ENCODE peak calls at places on chromosomes 4 and X, in four cellular contexts. R is H1, V is K562, T is HepG2. A is an unnamed sample.

GRCh38 chr4:36218121-36218520 is 26.2 kb downstream of the ARAP2 start:
- DNase-seq in R (no peak), V (no peak), T (no peak), A (no peak)

GRCh38 chr4:2829321-2829932 is 14.2 kb upstream of the ADD1 start:
- DNase-seq in R (no peak), V (no peak), T (no peak), A (no peak)

GRCh38 chr4:185143596-185143969 is 517 bp downstream of the SLC25A4 start:
- DNase-seq in R (no peak), V (peak), T (peak), A (no peak)

GRCh38 chrX:69991685-69992084 is 58.1 kb downstream of the AWAT2 start:
- DNase-seq in R (no peak), V (no peak), T (no peak), A (no peak)

GRCh38 chr4:88522702-88523324 is 763 bp downstream of the PYURF start:
- DNase-seq in R (no peak), V (peak), T (peak), A (peak)

GRCh38 chr4:187236491-187236890 is 512.8 kb upstream of the FAT1 start:
- DNase-seq in R (no peak), V (no peak), T (no peak), A (peak)

GRCh38 chr4:11428161-11428700 is 463 bp downstream of the HS3ST1 start:
- DNase-seq in R (no peak), V (no peak), T (no peak), A (peak)

GRCh38 chr4:134773497-134774000 is 572.0 kb upstream of the PABPC4L start:
- DNase-seq in R (no peak), V (no peak), T (no peak), A (no peak)

GRCh38 chr4:89277412-89277811 is 30.2 kb downstream of the GPRIN3 start:
- DNase-seq in R (no peak), V (no peak), T (no peak), A (no peak)

GRCh38 chrX:130118396-130118795 is 8.1 kb upstream of the ELF4 start:
- DNase-seq in R (no peak), V (no peak), T (no peak), A (no peak)

GRCh38 chr4:5753766-5754528 is 42.9 kb downstream of the EVC start:
- DNase-seq in R (no peak), V (no peak), T (no peak), A (peak)

GRCh38 chr4:163679189-163679588 is 184.7 kb downstream of the TMA16 start:
- DNase-seq in R (no peak), V (no peak), T (peak), A (peak)

GRCh38 chr4:110412354-110412753 is 63.6 kb upstream of the ENPEP start:
- DNase-seq in R (no peak), V (no peak), T (no peak), A (no peak)

GRCh38 chr4:24753519-24753918 is 41.9 kb upstream of the SOD3 start:
- DNase-seq in R (no peak), V (no peak), T (no peak), A (peak)

GRCh38 chrX:17377795-17378194 is 2.8 kb downstream of the NHS start:
- DNase-seq in R (no peak), V (no peak), T (no peak), A (peak)

GRCh38 chr4:142752331-142752830 is 93.7 kb downstream of the INPP4B start:
- DNase-seq in R (no peak), V (no peak), T (no peak), A (no peak)

GRCh38 chr4:41323186-41323585 is 66.5 kb downstream of the UCHL1 start:
- DNase-seq in R (no peak), V (no peak), T (no peak), A (no peak)

GRCh38 chr4:51885371-51885770 is 42.4 kb downstream of the DCUN1D4 start:
- DNase-seq in R (no peak), V (peak), T (peak), A (peak)
- TF ChIP-seq PHF8 in R (no peak), V (no peak), T (no peak), A (no peak)

DNA sequence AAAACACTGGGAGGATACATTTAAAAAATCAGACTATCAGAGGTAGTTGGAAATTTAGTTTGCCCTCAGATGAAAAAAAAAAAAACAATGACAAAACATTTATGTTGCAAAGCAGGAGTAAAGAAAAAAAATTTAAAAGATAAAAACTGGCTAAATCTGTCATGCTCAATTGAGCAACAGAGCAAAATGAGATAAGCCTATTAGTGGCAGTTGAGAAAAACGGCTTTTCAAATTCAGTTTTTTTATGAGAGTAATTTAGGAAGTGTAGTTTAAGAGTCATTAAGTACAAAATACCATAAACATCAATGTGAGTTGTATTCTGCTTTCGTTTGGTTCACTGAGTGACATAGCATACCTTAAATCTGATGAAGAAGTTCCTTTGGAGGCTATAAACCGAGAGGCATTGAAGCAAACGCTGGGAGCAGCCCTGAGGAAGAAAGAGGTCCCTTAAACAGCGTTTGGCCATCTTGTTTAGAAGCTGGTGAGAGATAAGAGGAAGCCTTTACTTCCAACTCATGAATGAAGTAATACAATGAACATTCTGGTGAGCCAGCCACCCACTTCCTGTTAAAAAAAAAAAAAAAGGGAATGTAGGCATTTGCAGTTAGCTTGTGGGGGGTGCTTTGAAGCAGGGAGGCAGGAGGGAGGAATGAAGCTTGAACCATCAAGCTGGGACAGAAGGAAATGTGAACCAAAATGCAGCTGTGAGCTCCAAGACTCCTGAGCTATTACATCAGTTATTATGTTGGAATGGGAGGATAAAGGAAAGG is 132.3 kb downstream of the ZNF330 start:
- DNase-seq in R (no peak), V (peak), T (no peak), A (no peak)
- TF ChIP-seq PHF8 in R (no peak), V (no peak), T (no peak), A (no peak)

GRCh38 chr4:183136880-183137279 is 37.8 kb downstream of the WWC2 start:
- DNase-seq in R (no peak), V (no peak), T (no peak), A (no peak)
- TF ChIP-seq PHF8 in R (no peak), V (no peak), T (no peak), A (no peak)

GRCh38 chr4:107719211-107719926 is 665 bp downstream of the PAPSS1 start:
- DNase-seq in R (no peak), V (peak), T (peak), A (no peak)
- TF ChIP-seq PHF8 in R (no peak), V (no peak), T (no peak), A (peak)

DNA sequence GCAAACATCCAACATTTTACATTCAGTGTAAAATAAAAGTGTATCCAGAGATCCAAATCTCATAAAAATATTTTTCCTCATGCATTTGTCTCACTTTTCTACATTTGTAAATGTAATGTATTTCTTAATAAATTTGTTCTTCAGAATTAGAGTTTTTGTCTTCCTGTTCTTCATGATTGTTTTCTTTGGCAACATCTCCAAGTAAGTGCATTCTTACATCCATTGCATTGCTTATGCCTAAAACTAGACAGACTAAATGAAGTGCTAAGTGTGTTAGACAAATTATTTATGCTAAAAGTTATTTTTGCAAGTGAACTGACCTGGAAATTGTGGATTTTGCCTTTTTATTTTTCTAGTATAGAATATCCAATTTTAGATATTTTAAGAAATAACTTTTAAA is 142.2 kb downstream of the PCDH18 start:
- DNase-seq in R (no peak), V (no peak), T (no peak), A (no peak)
- TF ChIP-seq PHF8 in R (no peak), V (no peak), T (no peak), A (no peak)

GRCh38 chr4:48380583-48381167 is 39.3 kb downstream of the SLAIN2 start:
- DNase-seq in R (no peak), V (no peak), T (no peak), A (no peak)

GRCh38 chr4:48372272-48372671 is 30.9 kb downstream of the SLAIN2 start:
- DNase-seq in R (no peak), V (no peak), T (no peak), A (no peak)

GRCh38 chr4:48370260-48371134 is 29.2 kb downstream of the SLAIN2 start:
- DNase-seq in R (no peak), V (no peak), T (no peak), A (no peak)

GRCh38 chr4:48379587-48380140 is 38.3 kb downstream of the SLAIN2 start:
- DNase-seq in R (no peak), V (no peak), T (no peak), A (no peak)

GRCh38 chr4:48375651-48376291 is 34.4 kb downstream of the SLAIN2 start:
- DNase-seq in R (no peak), V (no peak), T (peak), A (no peak)
- TF ChIP-seq PHF8 in R (no peak), V (no peak), T (no peak), A (no peak)

DNA sequence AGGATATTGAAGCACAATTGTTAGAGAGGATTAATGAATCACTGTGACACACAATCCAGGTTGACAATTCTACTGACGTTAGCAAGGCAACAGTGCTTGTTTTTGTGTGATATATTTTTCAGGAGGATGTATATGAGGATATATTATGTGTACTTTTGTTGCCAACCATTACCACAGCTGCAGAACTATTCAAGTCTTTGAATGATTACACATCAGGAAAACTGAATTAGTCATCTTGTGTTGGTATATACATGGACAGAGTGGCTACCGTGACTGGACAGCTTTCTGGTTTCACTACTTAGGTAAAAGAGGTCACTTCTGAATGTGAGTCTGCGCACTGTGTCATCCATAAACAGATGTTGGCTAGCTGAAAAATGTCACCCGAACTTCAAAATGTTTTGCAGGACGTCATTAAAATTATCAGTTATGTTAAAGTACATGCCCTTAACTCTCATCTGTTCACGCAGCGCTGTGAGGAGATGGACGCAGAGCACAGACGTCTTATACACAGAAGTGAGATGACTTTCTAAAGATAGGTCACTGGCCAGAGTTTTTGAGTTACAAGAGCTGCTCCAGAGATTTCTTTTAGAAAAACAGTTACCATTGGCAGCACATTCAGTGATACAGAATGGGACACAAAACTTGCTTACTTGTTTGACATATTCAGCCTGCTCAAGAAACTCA is 69.0 kb downstream of the MRPL1 start:
- DNase-seq in R (no peak), V (no peak), T (no peak), A (no peak)
- TF ChIP-seq PHF8 in R (no peak), V (no peak), T (no peak), A (no peak)

DNA sequence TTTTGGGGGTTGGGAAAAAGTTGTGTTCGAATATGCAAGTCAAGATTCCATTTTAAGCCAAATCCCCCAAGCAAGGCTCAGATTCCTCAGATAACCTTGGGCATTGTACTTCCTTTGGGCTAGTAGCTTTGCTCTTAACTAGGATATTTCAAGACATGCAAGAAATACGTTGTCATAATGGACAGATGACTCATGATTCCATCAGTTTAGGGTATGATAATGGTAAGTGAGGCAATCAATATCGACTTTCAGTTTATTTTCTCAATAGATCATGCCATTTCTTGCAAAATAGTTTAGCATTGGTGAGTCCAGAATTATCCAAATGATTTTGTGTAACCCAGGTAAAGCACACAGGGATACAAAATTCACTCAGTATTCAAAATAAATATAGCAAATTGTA is 25.4 kb downstream of the CFAP299 start:
- DNase-seq in R (no peak), V (no peak), T (no peak), A (no peak)
- TF ChIP-seq PHF8 in R (no peak), V (no peak), T (no peak), A (no peak)

GRCh38 chrX:48802089-48802812 is 384 bp downstream of the HDAC6 start:
- DNase-seq in R (peak), V (peak), T (peak), A (peak)
- TF ChIP-seq PHF8 in R (peak), V (peak), T (peak), A (peak)

A was measured in A549.